ENCODE peak calls at places on chromosomes 13 and 19, in eight cellular contexts. I is NCI-H82; N is activated naive CD4-positive, alpha-beta T cell treated with anti-CD3 and anti-CD28 coated beads, Interleukin-2, amount 50 U/mL, for 72 hours; Y is central memory CD4-positive, alpha-beta T cell; C is NCI-H2029 treated with DMSO at 0.1 percent for 48 hours; D is RWPE1; V is activated CD8-positive, alpha-beta memory T cell treated with anti-CD3 and anti-CD28 coated beads for 48 hours; R is substantia nigra. F is an unnamed sample.

GRCh38 chr19:17394891-17395415 is 957 bp upstream of the CCDC194 start:
- DNase-seq in I (peak; percentile 95), N (peak; percentile 67), Y (peak; percentile 37), C (peak; percentile 20), D (peak; percentile 74), V (no peak), R (no peak), F (peak; percentile 79)

GRCh38 chr19:10454267-10454666 is 33.9 kb downstream of the PDE4A start:
- DNase-seq in I (peak; percentile 75), N (no peak), Y (no peak), C (no peak), D (no peak), V (no peak), R (no peak), F (peak; percentile 66)

GRCh38 chr13:52975969-52976368 is 52.6 kb upstream of the OLFM4 start:
- DNase-seq in I (no peak), N (no peak), Y (no peak), C (no peak), D (no peak), V (no peak), R (no peak), F (no peak)

GRCh38 chr13:87384099-87384498 is 287.1 kb upstream of the SLITRK5 start:
- DNase-seq in I (no peak), N (no peak), Y (no peak), C (no peak), D (no peak), V (no peak), R (no peak), F (no peak)

GRCh38 chr19:51398096-51398704 is 7.8 kb upstream of the C19orf84 start:
- DNase-seq in I (peak; percentile 74), N (no peak), Y (no peak), C (no peak), D (peak; percentile 29), V (no peak), R (no peak), F (peak; percentile 20)

GRCh38 chr19:35055715-35056179 is 14.2 kb downstream of the HPN start:
- DNase-seq in I (peak; percentile 57), N (no peak), Y (no peak), C (no peak), D (peak; percentile 24), V (no peak), R (no peak), F (peak; percentile 83)

GRCh38 chr19:44447864-44448674 is at the start of gene ZNF229:
- DNase-seq in I (peak; percentile 96), N (peak; percentile 72), Y (peak; percentile 57), C (peak; percentile 82), D (peak; percentile 87), V (peak; percentile 36), R (peak; percentile 30), F (peak; percentile 94)

GRCh38 chr13:32001392-32001768 is 30.2 kb upstream of the FRY start:
- DNase-seq in I (peak; percentile 81), N (no peak), Y (no peak), C (no peak), D (peak; percentile 55), V (no peak), R (no peak), F (peak; percentile 42)

GRCh38 chr19:48991823-48992570 is 1.1 kb downstream of the GYS1 start:
- DNase-seq in I (peak; percentile 72), N (no peak), Y (no peak), C (no peak), D (peak; percentile 82), V (no peak), R (no peak), F (peak; percentile 47)

GRCh38 chr13:94658926-94659649 is 53.3 kb downstream of the SOX21 start:
- DNase-seq in I (peak; percentile 56), N (no peak), Y (no peak), C (no peak), D (no peak), V (no peak), R (no peak), F (peak; percentile 25)

GRCh38 chr19:50263176-50263575 is 59.8 kb downstream of the MYH14 start:
- DNase-seq in I (no peak), N (no peak), Y (no peak), C (no peak), D (no peak), V (no peak), R (no peak), F (no peak)

F was measured in WERI-Rb-1.